ENCODE peak calls at places on chromosomes 6 and 20, in seven cellular contexts. V, D, S, F, C, X and J are unnamed samples.

GRCh38 chr6:29633532-29633901 is 534 bp upstream of the GABBR1 start:
- DNase-seq in S (no peak), V (no peak), F (peak; percentile 66), C (no peak), D (no peak), X (no peak), J (no peak)

GRCh38 chr20:45153756-45154155 is 20.9 kb upstream of the PI3 start:
- DNase-seq in X (no peak), C (no peak), S (no peak), D (no peak), V (no peak), F (no peak), J (peak; percentile 15)

GRCh38 chr6:25342784-25343183 is 63.6 kb downstream of the CARMIL1 start:
- DNase-seq in V (peak; percentile 33), C (no peak), D (peak; percentile 4), X (no peak), F (no peak), S (no peak), J (no peak)

GRCh38 chr6:5125152-5126006 is 40.2 kb downstream of the PPP1R3G start:
- DNase-seq in V (no peak), C (no peak), F (no peak), X (no peak), D (peak; percentile 16), S (peak; percentile 46), J (no peak)

GRCh38 chr6:137497722-137498463 is 3.7 kb upstream of the OLIG3 start:
- DNase-seq in C (no peak), X (no peak), D (no peak), F (no peak), V (no peak), S (no peak), J (no peak)

GRCh38 chr20:8161262-8162071 is 29.4 kb downstream of the PLCB1 start:
- DNase-seq in S (no peak), D (no peak), C (no peak), X (no peak), V (no peak), F (no peak), J (no peak)

GRCh38 chr6:109714611-109715010 is 23.5 kb downstream of the FIG4 start:
- DNase-seq in C (no peak), V (peak; percentile 35), F (no peak), S (no peak), D (no peak), X (no peak), J (no peak)

GRCh38 chr20:10667560-10668167 is 6.1 kb downstream of the JAG1 start:
- DNase-seq in D (no peak), C (no peak), F (no peak), V (no peak), X (no peak), S (no peak), J (no peak)

GRCh38 chr6:42193491-42193894 is 1.3 kb downstream of the GUCA1B start:
- DNase-seq in V (no peak), C (no peak), X (no peak), D (no peak), F (no peak), S (no peak), J (no peak)

GRCh38 chr6:113381232-113381631 is 475.9 kb upstream of the MARCKS start:
- DNase-seq in C (no peak), X (no peak), D (no peak), F (no peak), V (no peak), S (no peak), J (no peak)

GRCh38 chr6:168739381-168739780 is 298.4 kb downstream of the SMOC2 start:
- DNase-seq in X (no peak), D (no peak), V (no peak), S (no peak), C (no peak), F (no peak), J (no peak)

GRCh38 chr6:80976336-80976735 is 776.1 kb downstream of the TENT5A start:
- DNase-seq in X (no peak), D (no peak), S (no peak), V (no peak), C (no peak), F (no peak), J (no peak)

GRCh38 chr6:42571611-42572342 is 7.9 kb downstream of the UBR2 start:
- DNase-seq in X (no peak), V (no peak), F (no peak), D (no peak), C (no peak), S (no peak), J (no peak)

GRCh38 chr6:142756215-142756630 is 188.8 kb downstream of the HIVEP2 start:
- DNase-seq in C (no peak), F (no peak), D (peak; percentile 38), X (no peak), V (no peak), S (no peak), J (no peak)

GRCh38 chr6:126812651-126813050 is 305.8 kb upstream of the RSPO3 start:
- DNase-seq in D (no peak), F (no peak), V (no peak), C (no peak), X (no peak), S (no peak), J (no peak)

GRCh38 chr6:12886961-12887775 is 170.6 kb downstream of the PHACTR1 start:
- DNase-seq in C (no peak), F (no peak), D (no peak), S (no peak), X (no peak), V (no peak), J (no peak)

GRCh38 chr6:138656278-138656803 is 117.2 kb upstream of the CCDC28A start:
- DNase-seq in D (no peak), C (no peak), S (no peak), F (no peak), V (no peak), X (no peak), J (no peak)

GRCh38 chr20:53064935-53065334 is 92.8 kb downstream of the TSHZ2 start:
- DNase-seq in V (no peak), C (no peak), D (no peak), S (no peak), X (no peak), F (no peak), J (no peak)

GRCh38 chr20:37741055-37741454 is 47.2 kb downstream of the CTNNBL1 start:
- DNase-seq in C (no peak), D (peak; percentile 10), S (no peak), F (no peak), X (no peak), V (no peak), J (no peak)

GRCh38 chr6:41939091-41939847 is 2.3 kb downstream of the CCND3 start:
- DNase-seq in V (no peak), C (no peak), S (peak; percentile 66), F (peak; percentile 71), X (peak; percentile 30), D (no peak), J (no peak)

DNA sequence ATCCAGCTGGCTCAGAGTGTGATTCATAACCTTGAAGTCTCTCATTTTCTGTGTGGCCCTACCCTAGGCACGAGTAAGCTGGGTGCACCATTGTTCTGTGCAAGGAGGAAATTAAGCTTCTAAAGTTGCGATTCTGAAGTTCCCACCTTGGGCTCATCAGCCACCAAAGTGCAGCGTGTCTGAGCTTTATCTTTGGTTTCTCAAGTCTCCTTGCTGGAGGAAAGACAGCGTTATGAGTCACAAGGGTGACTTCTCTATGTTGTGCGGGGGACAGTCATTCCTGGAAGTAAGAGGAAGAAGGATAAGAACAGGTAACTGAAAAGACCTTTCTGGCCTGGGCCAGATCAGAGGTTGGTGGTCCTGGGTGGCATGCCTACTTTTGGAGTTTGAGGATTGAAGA is 16.8 kb downstream of the MRAP2 start:
- DNase-seq in D (no peak), F (no peak), S (no peak), V (no peak), X (no peak), C (no peak), J (no peak)
- TF ChIP-seq EP300 in D (no peak), F (no peak), S (no peak), V (no peak), X (no peak), C (no peak), J (no peak)

GRCh38 chr6:156029296-156029985 is 573.8 kb upstream of the NOX3 start:
- DNase-seq in D (no peak), C (no peak), V (peak; percentile 62), F (no peak), S (no peak), X (no peak), J (no peak)

GRCh38 chr6:156024339-156024738 is 568.7 kb upstream of the NOX3 start:
- DNase-seq in C (no peak), F (no peak), D (no peak), X (no peak), V (no peak), S (no peak), J (no peak)

GRCh38 chr6:156028310-156029131 is 572.9 kb upstream of the NOX3 start:
- DNase-seq in X (no peak), D (no peak), S (no peak), C (no peak), F (no peak), V (peak; percentile 66), J (no peak)

GRCh38 chr6:156030053-156030452 is 574.4 kb upstream of the NOX3 start:
- DNase-seq in C (no peak), D (no peak), X (no peak), S (no peak), F (no peak), V (no peak), J (no peak)

GRCh38 chr6:156026543-156027268 is 571.1 kb upstream of the NOX3 start:
- DNase-seq in D (no peak), S (no peak), F (peak; percentile 77), X (no peak), V (no peak), C (no peak), J (no peak)
- TF ChIP-seq EP300 in D (no peak), S (no peak), F (no peak), X (no peak), V (no peak), C (no peak), J (no peak)

DNA sequence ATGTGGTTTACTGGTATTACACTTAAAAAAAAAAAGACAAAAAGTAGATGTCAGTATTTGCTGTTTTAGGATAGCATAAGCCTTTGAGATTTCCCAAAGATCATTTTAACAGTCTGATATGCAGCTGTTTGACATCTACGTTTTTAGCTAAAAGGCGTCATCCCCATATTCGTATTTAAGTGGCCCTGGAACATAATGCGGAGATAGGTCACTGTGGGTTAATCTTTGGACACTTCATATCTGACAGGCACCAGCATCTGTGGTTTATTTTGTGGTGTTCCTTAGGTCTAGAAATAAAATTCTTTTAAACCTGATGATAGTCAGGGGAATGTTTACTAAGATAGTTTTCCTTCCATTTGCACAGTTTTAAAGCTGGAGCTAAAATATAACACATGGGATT is 313.7 kb downstream of the SOX4 start:
- DNase-seq in X (no peak), V (no peak), S (no peak), F (no peak), D (no peak), C (no peak), J (no peak)
- TF ChIP-seq EP300 in X (no peak), V (no peak), S (no peak), F (no peak), D (no peak), C (no peak), J (no peak)

DNA sequence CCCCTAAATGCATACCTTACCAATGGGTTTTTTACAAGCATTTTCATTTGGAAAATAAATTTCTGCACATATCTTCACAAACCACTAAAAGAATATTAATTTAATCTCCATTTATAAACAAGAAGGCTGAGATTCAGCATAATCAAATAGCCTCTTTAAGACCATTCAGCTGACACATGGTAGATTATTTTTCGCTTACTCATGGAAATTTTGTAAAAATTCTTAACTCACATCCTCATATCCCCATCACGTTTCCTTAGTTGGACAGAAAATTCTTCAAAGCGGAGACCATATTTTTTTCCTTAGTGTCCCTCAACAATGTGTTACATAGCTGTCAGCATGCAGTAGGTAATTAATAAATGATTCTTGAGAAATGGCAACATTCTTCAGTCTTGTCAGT is 439.6 kb upstream of the PTCHD4 start:
- DNase-seq in C (no peak), V (no peak), S (no peak), F (no peak), X (no peak), D (no peak), J (no peak)
- TF ChIP-seq EP300 in C (no peak), V (no peak), S (no peak), F (no peak), X (no peak), D (no peak), J (no peak)